ENCODE peak calls at places on chromosomes 7 and 10, in ten cellular contexts. J is HepG2, Z is GM12865, R is left ventricle myocardium inferior, D is sigmoid colon, V is adrenal gland, E is AG04450, N is heart right ventricle, F is pancreas, L is left lung. B is an unnamed sample.

GRCh38 chr7:4111166-4111565 is 570.9 kb upstream of the FOXK1 start:
- DNase-seq in F (no peak), E (no peak), Z (no peak), V (no peak), N (no peak), L (no peak), J (no peak), R (no peak), D (no peak), B (no peak)

GRCh38 chr10:3264178-3264867 is 91.7 kb upstream of the PITRM1 start:
- DNase-seq in V (peak; percentile 41), R (no peak), Z (no peak), E (no peak), F (no peak), D (peak; percentile 60), N (no peak), J (no peak), L (no peak), B (no peak)

GRCh38 chr7:138876326-138876725 is 78.3 kb upstream of the ATP6V0A4 start:
- DNase-seq in R (no peak), F (no peak), L (no peak), V (no peak), N (no peak), D (no peak), E (no peak), Z (no peak), J (no peak), B (no peak)

GRCh38 chr10:42594246-42594650 is 44.1 kb downstream of the ZNF33B start:
- DNase-seq in N (no peak), Z (no peak), V (no peak), J (no peak), R (no peak), F (no peak), E (peak; percentile 10), D (no peak), L (no peak), B (no peak)

GRCh38 chr7:75906991-75907667 is 7.8 kb upstream of the POR start:
- DNase-seq in V (peak; percentile 59), E (no peak), J (peak; percentile 97), R (no peak), N (peak; percentile 16), L (no peak), Z (no peak), F (no peak), D (no peak), B (no peak)

GRCh38 chr7:150784120-150784736 is 15.9 kb downstream of the TMEM176B start:
- DNase-seq in N (no peak), J (peak; percentile 50), Z (peak; percentile 23), F (peak; percentile 39), D (no peak), L (no peak), E (no peak), V (no peak), R (no peak), B (peak; percentile 22)

GRCh38 chr10:3527144-3527543 is 257.9 kb downstream of the KLF6 start:
- DNase-seq in D (no peak), L (no peak), R (no peak), V (no peak), N (no peak), E (no peak), F (no peak), Z (no peak), J (no peak), B (no peak)

GRCh38 chr10:49690673-49691356 is 11.4 kb downstream of the C10orf53 start:
- DNase-seq in R (no peak), J (no peak), L (no peak), Z (no peak), D (no peak), F (no peak), V (no peak), E (no peak), N (no peak), B (no peak)

GRCh38 chr7:112481833-112482669 is 1.3 kb downstream of the LSMEM1 start:
- DNase-seq in R (peak; percentile 20), N (peak; percentile 61), E (no peak), L (peak; percentile 46), F (no peak), Z (no peak), J (no peak), V (peak; percentile 69), D (peak; percentile 90), B (peak; percentile 88)

GRCh38 chr7:151402029-151402835 is 7.6 kb downstream of the WDR86 start:
- DNase-seq in E (no peak), N (no peak), Z (no peak), D (peak; percentile 61), V (no peak), J (no peak), F (no peak), R (no peak), L (no peak), B (no peak)

GRCh38 chr10:95303535-95303934 is 12.7 kb upstream of the PDLIM1 start:
- DNase-seq in E (no peak), Z (no peak), N (no peak), V (no peak), L (no peak), F (no peak), J (no peak), R (no peak), D (no peak), B (no peak)

GRCh38 chr7:36440880-36441279 is 51.2 kb downstream of the ANLN start:
- DNase-seq in D (no peak), E (no peak), V (no peak), R (no peak), L (no peak), F (no peak), J (peak; percentile 16), Z (no peak), N (no peak), B (no peak)
- TF ChIP-seq CTCF in D (no peak), E (peak; percentile 57), V (peak; percentile 39), R (peak; percentile 44), L (peak; percentile 22), F (peak; percentile 42), J (peak; percentile 27), Z (no peak), N (peak; percentile 51), B (peak; percentile 50)

GRCh38 chr10:28685717-28686116 is 8.4 kb downstream of the BAMBI start:
- DNase-seq in J (no peak), L (no peak), Z (no peak), N (no peak), V (no peak), D (no peak), F (no peak), E (no peak), R (no peak), B (no peak)
- H3K4me3 ChIP-seq in J (no peak overlapping the region), L (no peak overlapping the region), Z (no peak overlapping the region), N (no peak overlapping the region), V (no peak overlapping the region), D (no peak overlapping the region), F (no peak overlapping the region), E (no peak overlapping the region), R (no peak overlapping the region), B (no peak overlapping the region)

GRCh38 chr10:131062621-131063260 is 248.8 kb downstream of the TCERG1L start:
- DNase-seq in L (no peak), D (no peak), V (no peak), J (no peak), Z (no peak), N (no peak), E (no peak), F (no peak), R (no peak), B (no peak)
- TF ChIP-seq CTCF in L (no peak), D (no peak), V (no peak), J (no peak), Z (no peak), N (no peak), E (no peak), F (no peak), R (no peak), B (no peak)

GRCh38 chr7:27149817-27150567 is 2.4 kb downstream of the HOXA3 start:
- DNase-seq in N (no peak), F (no peak), L (no peak), V (peak; percentile 61), J (no peak), E (no peak), D (peak; percentile 74), R (no peak), Z (no peak), B (no peak)
- H3K4me3 ChIP-seq in N (no peak overlapping the region), F (no peak overlapping the region), L (peak overlapping the region; percentile 46), V (no peak overlapping the region), J (peak overlapping the region; percentile 85), E (peak overlapping the region; percentile 73), D (peak overlapping the region; percentile 69), R (peak overlapping the region; percentile 55), Z (no peak overlapping the region), B (no peak overlapping the region)

GRCh38 chr10:112969542-112969941 is 19.5 kb downstream of the TCF7L2 start:
- DNase-seq in L (no peak), E (no peak), N (no peak), Z (no peak), V (no peak), D (peak; percentile 32), J (peak; percentile 81), F (no peak), R (no peak), B (no peak)
- TF ChIP-seq CTCF in L (no peak), E (no peak), N (no peak), Z (no peak), V (no peak), D (no peak), J (peak; percentile 5), F (no peak), R (no peak), B (no peak)

DNA sequence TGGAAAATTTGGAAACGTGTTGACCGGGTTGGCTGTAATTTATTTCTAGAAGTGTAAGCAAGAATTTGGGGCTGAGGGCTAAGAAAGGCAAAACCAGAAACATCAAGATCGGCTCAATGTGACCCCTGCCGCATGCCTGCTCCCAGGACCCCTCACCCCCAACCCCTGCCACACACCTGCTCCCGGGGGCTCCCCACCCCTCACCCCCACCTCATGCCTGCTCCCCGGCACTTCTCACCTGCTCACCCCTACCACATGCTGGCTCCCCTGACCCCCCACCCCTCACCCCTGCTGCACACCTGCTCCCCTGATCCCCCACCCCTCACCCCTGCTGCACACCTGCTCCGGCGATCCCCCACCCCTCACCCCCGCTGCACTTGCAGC is 19.0 kb upstream of the CFAP46 start:
- DNase-seq in R (no peak), J (no peak), F (no peak), D (peak; percentile 56), E (no peak), Z (no peak), V (peak; percentile 7), N (no peak), L (no peak), B (no peak)
- H3K4me3 ChIP-seq in R (no peak overlapping the region), J (no peak overlapping the region), F (no peak overlapping the region), D (no peak overlapping the region), E (no peak overlapping the region), Z (no peak overlapping the region), V (no peak overlapping the region), N (no peak overlapping the region), L (no peak overlapping the region), B (no peak overlapping the region)